ENCODE peak calls at places on chromosomes 3 and 15, in ten cellular contexts. One of them, this sample, is unnamed.

GRCh38 chr3:160477750-160478149 is 28.2 kb upstream of the TRIM59 start:
- DNase-seq in upper lobe of right lung: no peak
- DNase-seq in esophagus muscularis mucosa: no peak
- DNase-seq in endothelial cell: no peak
- DNase-seq in naive thymus-derived CD8-positive, alpha-beta T cell: no peak
- DNase-seq in HepG2: no peak
- DNase-seq in activated T-cell treated with anti-CD3 and anti-CD28 coated beads for 24 hours: no peak
- DNase-seq in fibroblast of lung: no peak
- DNase-seq in NAMALWA: no peak
- DNase-seq in GM04504: no peak
- DNase-seq in this sample: no peak

GRCh38 chr3:33385423-33385822 is 54.8 kb downstream of the UBP1 start:
- DNase-seq in upper lobe of right lung: no peak
- DNase-seq in esophagus muscularis mucosa: no peak
- DNase-seq in endothelial cell: no peak
- DNase-seq in naive thymus-derived CD8-positive, alpha-beta T cell: peak; percentile 15
- DNase-seq in HepG2: no peak
- DNase-seq in activated T-cell treated with anti-CD3 and anti-CD28 coated beads for 24 hours: peak; percentile 20
- DNase-seq in fibroblast of lung: no peak
- DNase-seq in NAMALWA: peak; percentile 37
- DNase-seq in GM04504: no peak
- DNase-seq in this sample: no peak

GRCh38 chr3:72205297-72205696 is 420.3 kb upstream of the PROK2 start:
- DNase-seq in upper lobe of right lung: no peak
- DNase-seq in esophagus muscularis mucosa: no peak
- DNase-seq in endothelial cell: no peak
- DNase-seq in naive thymus-derived CD8-positive, alpha-beta T cell: no peak
- DNase-seq in HepG2: no peak
- DNase-seq in activated T-cell treated with anti-CD3 and anti-CD28 coated beads for 24 hours: no peak
- DNase-seq in fibroblast of lung: no peak
- DNase-seq in NAMALWA: no peak
- DNase-seq in GM04504: no peak
- DNase-seq in this sample: no peak

GRCh38 chr15:66042624-66043023 is 173.3 kb downstream of the RAB11A start:
- DNase-seq in upper lobe of right lung: no peak
- DNase-seq in esophagus muscularis mucosa: no peak
- DNase-seq in endothelial cell: no peak
- DNase-seq in naive thymus-derived CD8-positive, alpha-beta T cell: no peak
- DNase-seq in HepG2: no peak
- DNase-seq in activated T-cell treated with anti-CD3 and anti-CD28 coated beads for 24 hours: no peak
- DNase-seq in fibroblast of lung: no peak
- DNase-seq in NAMALWA: no peak
- DNase-seq in GM04504: no peak
- DNase-seq in this sample: no peak

GRCh38 chr3:107488942-107489341 is 33.8 kb upstream of the BBX start:
- DNase-seq in upper lobe of right lung: no peak
- DNase-seq in esophagus muscularis mucosa: no peak
- DNase-seq in endothelial cell: no peak
- DNase-seq in naive thymus-derived CD8-positive, alpha-beta T cell: no peak
- DNase-seq in HepG2: peak; percentile 66
- DNase-seq in activated T-cell treated with anti-CD3 and anti-CD28 coated beads for 24 hours: no peak
- DNase-seq in fibroblast of lung: no peak
- DNase-seq in NAMALWA: no peak
- DNase-seq in GM04504: no peak
- DNase-seq in this sample: no peak

GRCh38 chr15:70936326-70936725 is 43.7 kb downstream of the LRRC49 start:
- DNase-seq in upper lobe of right lung: no peak
- DNase-seq in esophagus muscularis mucosa: no peak
- DNase-seq in endothelial cell: no peak
- DNase-seq in naive thymus-derived CD8-positive, alpha-beta T cell: no peak
- DNase-seq in HepG2: no peak
- DNase-seq in activated T-cell treated with anti-CD3 and anti-CD28 coated beads for 24 hours: no peak
- DNase-seq in fibroblast of lung: peak; percentile 32
- DNase-seq in NAMALWA: no peak
- DNase-seq in GM04504: no peak
- DNase-seq in this sample: no peak

GRCh38 chr3:14118400-14119165 is 6.1 kb downstream of the CHCHD4 start:
- DNase-seq in upper lobe of right lung: peak; percentile 64
- DNase-seq in esophagus muscularis mucosa: peak; percentile 62
- DNase-seq in endothelial cell: no peak
- DNase-seq in naive thymus-derived CD8-positive, alpha-beta T cell: no peak
- DNase-seq in HepG2: peak; percentile 93
- DNase-seq in activated T-cell treated with anti-CD3 and anti-CD28 coated beads for 24 hours: no peak
- DNase-seq in fibroblast of lung: peak; percentile 82
- DNase-seq in NAMALWA: no peak
- DNase-seq in GM04504: no peak
- DNase-seq in this sample: no peak

GRCh38 chr3:131386429-131386926 is 4.9 kb downstream of the NUDT16 start:
- DNase-seq in upper lobe of right lung: peak; percentile 88
- DNase-seq in esophagus muscularis mucosa: no peak
- DNase-seq in endothelial cell: no peak
- DNase-seq in naive thymus-derived CD8-positive, alpha-beta T cell: no peak
- DNase-seq in HepG2: no peak
- DNase-seq in activated T-cell treated with anti-CD3 and anti-CD28 coated beads for 24 hours: no peak
- DNase-seq in fibroblast of lung: no peak
- DNase-seq in NAMALWA: no peak
- DNase-seq in GM04504: no peak
- DNase-seq in this sample: no peak

GRCh38 chr3:123791417-123791816 is 92.7 kb downstream of the MYLK start:
- DNase-seq in upper lobe of right lung: no peak
- DNase-seq in esophagus muscularis mucosa: peak; percentile 64
- DNase-seq in endothelial cell: no peak
- DNase-seq in naive thymus-derived CD8-positive, alpha-beta T cell: no peak
- DNase-seq in HepG2: no peak
- DNase-seq in activated T-cell treated with anti-CD3 and anti-CD28 coated beads for 24 hours: no peak
- DNase-seq in fibroblast of lung: peak; percentile 95
- DNase-seq in NAMALWA: no peak
- DNase-seq in GM04504: no peak
- DNase-seq in this sample: no peak

GRCh38 chr3:47578691-47579632 is at the start of gene CSPG5:
- DNase-seq in upper lobe of right lung: peak; percentile 67
- DNase-seq in esophagus muscularis mucosa: no peak
- DNase-seq in endothelial cell: peak; percentile 35
- DNase-seq in naive thymus-derived CD8-positive, alpha-beta T cell: peak; percentile 23
- DNase-seq in HepG2: no peak
- DNase-seq in activated T-cell treated with anti-CD3 and anti-CD28 coated beads for 24 hours: no peak
- DNase-seq in fibroblast of lung: no peak
- DNase-seq in NAMALWA: no peak
- DNase-seq in GM04504: no peak
- DNase-seq in this sample: no peak

GRCh38 chr15:75348563-75349350 is 1.9 kb downstream of the NEIL1 start:
- DNase-seq in upper lobe of right lung: peak; percentile 70
- DNase-seq in esophagus muscularis mucosa: no peak
- DNase-seq in endothelial cell: no peak
- DNase-seq in naive thymus-derived CD8-positive, alpha-beta T cell: no peak
- DNase-seq in HepG2: no peak
- DNase-seq in activated T-cell treated with anti-CD3 and anti-CD28 coated beads for 24 hours: no peak
- DNase-seq in fibroblast of lung: no peak
- DNase-seq in NAMALWA: peak; percentile 38
- DNase-seq in GM04504: no peak
- DNase-seq in this sample: no peak

GRCh38 chr3:45154641-45155147 is 8.5 kb upstream of the CDCP1 start:
- DNase-seq in upper lobe of right lung: no peak
- DNase-seq in esophagus muscularis mucosa: no peak
- DNase-seq in endothelial cell: no peak
- DNase-seq in naive thymus-derived CD8-positive, alpha-beta T cell: no peak
- DNase-seq in HepG2: no peak
- DNase-seq in activated T-cell treated with anti-CD3 and anti-CD28 coated beads for 24 hours: no peak
- DNase-seq in fibroblast of lung: no peak
- DNase-seq in NAMALWA: no peak
- DNase-seq in GM04504: no peak
- DNase-seq in this sample: peak; percentile 84

GRCh38 chr3:1172642-1173041 is 79.8 kb downstream of the CNTN6 start:
- DNase-seq in upper lobe of right lung: no peak
- DNase-seq in esophagus muscularis mucosa: no peak
- DNase-seq in endothelial cell: no peak
- DNase-seq in naive thymus-derived CD8-positive, alpha-beta T cell: no peak
- DNase-seq in HepG2: no peak
- DNase-seq in activated T-cell treated with anti-CD3 and anti-CD28 coated beads for 24 hours: no peak
- DNase-seq in fibroblast of lung: no peak
- DNase-seq in NAMALWA: no peak
- DNase-seq in GM04504: no peak
- DNase-seq in this sample: no peak

GRCh38 chr3:105780114-105780513 is 88.7 kb downstream of the CBLB start:
- DNase-seq in upper lobe of right lung: no peak
- DNase-seq in esophagus muscularis mucosa: no peak
- DNase-seq in endothelial cell: no peak
- DNase-seq in naive thymus-derived CD8-positive, alpha-beta T cell: no peak
- DNase-seq in HepG2: no peak
- DNase-seq in activated T-cell treated with anti-CD3 and anti-CD28 coated beads for 24 hours: no peak
- DNase-seq in fibroblast of lung: peak; percentile 34
- DNase-seq in NAMALWA: no peak
- DNase-seq in GM04504: peak; percentile 16
- DNase-seq in this sample: no peak

GRCh38 chr3:117745516-117745915 is 1035.9 kb downstream of the TUSC7 start:
- DNase-seq in upper lobe of right lung: no peak
- DNase-seq in esophagus muscularis mucosa: no peak
- DNase-seq in endothelial cell: no peak
- DNase-seq in naive thymus-derived CD8-positive, alpha-beta T cell: no peak
- DNase-seq in HepG2: no peak
- DNase-seq in activated T-cell treated with anti-CD3 and anti-CD28 coated beads for 24 hours: no peak
- DNase-seq in fibroblast of lung: no peak
- DNase-seq in NAMALWA: no peak
- DNase-seq in GM04504: no peak
- DNase-seq in this sample: no peak

GRCh38 chr3:101377209-101377608 is 56.8 kb upstream of the IMPG2 start:
- DNase-seq in upper lobe of right lung: no peak
- DNase-seq in esophagus muscularis mucosa: no peak
- DNase-seq in endothelial cell: no peak
- DNase-seq in naive thymus-derived CD8-positive, alpha-beta T cell: no peak
- DNase-seq in HepG2: no peak
- DNase-seq in activated T-cell treated with anti-CD3 and anti-CD28 coated beads for 24 hours: no peak
- DNase-seq in fibroblast of lung: no peak
- DNase-seq in NAMALWA: no peak
- DNase-seq in GM04504: no peak
- DNase-seq in this sample: no peak

GRCh38 chr15:60704129-60704528 is 225.2 kb upstream of the ICE2 start:
- DNase-seq in upper lobe of right lung: no peak
- DNase-seq in esophagus muscularis mucosa: no peak
- DNase-seq in endothelial cell: no peak
- DNase-seq in naive thymus-derived CD8-positive, alpha-beta T cell: no peak
- DNase-seq in HepG2: no peak
- DNase-seq in activated T-cell treated with anti-CD3 and anti-CD28 coated beads for 24 hours: no peak
- DNase-seq in fibroblast of lung: no peak
- DNase-seq in NAMALWA: no peak
- DNase-seq in GM04504: no peak
- DNase-seq in this sample: no peak

GRCh38 chr3:157408499-157409149 is 28.0 kb upstream of the PTX3 start:
- DNase-seq in upper lobe of right lung: no peak
- DNase-seq in esophagus muscularis mucosa: no peak
- DNase-seq in endothelial cell: no peak
- DNase-seq in naive thymus-derived CD8-positive, alpha-beta T cell: no peak
- DNase-seq in HepG2: no peak
- DNase-seq in activated T-cell treated with anti-CD3 and anti-CD28 coated beads for 24 hours: no peak
- DNase-seq in fibroblast of lung: no peak
- DNase-seq in NAMALWA: no peak
- DNase-seq in GM04504: no peak
- DNase-seq in this sample: no peak

GRCh38 chr3:64143399-64144130 is 81.7 kb downstream of the PRICKLE2 start:
- DNase-seq in upper lobe of right lung: no peak
- DNase-seq in esophagus muscularis mucosa: no peak
- DNase-seq in endothelial cell: no peak
- DNase-seq in naive thymus-derived CD8-positive, alpha-beta T cell: no peak
- DNase-seq in HepG2: no peak
- DNase-seq in activated T-cell treated with anti-CD3 and anti-CD28 coated beads for 24 hours: no peak
- DNase-seq in fibroblast of lung: peak; percentile 71
- DNase-seq in NAMALWA: no peak
- DNase-seq in GM04504: peak; percentile 64
- DNase-seq in this sample: no peak

GRCh38 chr15:85730001-85730820 is 64.5 kb downstream of the KLHL25 start:
- DNase-seq in upper lobe of right lung: no peak
- DNase-seq in esophagus muscularis mucosa: no peak
- DNase-seq in endothelial cell: peak; percentile 36
- DNase-seq in naive thymus-derived CD8-positive, alpha-beta T cell: peak; percentile 67
- DNase-seq in HepG2: peak; percentile 53
- DNase-seq in activated T-cell treated with anti-CD3 and anti-CD28 coated beads for 24 hours: peak; percentile 38
- DNase-seq in fibroblast of lung: peak; percentile 80
- DNase-seq in NAMALWA: peak; percentile 82
- DNase-seq in GM04504: no peak
- DNase-seq in this sample: peak; percentile 35

GRCh38 chr3:143671641-143672040 is 176.6 kb downstream of the SLC9A9 start:
- DNase-seq in upper lobe of right lung: no peak
- DNase-seq in esophagus muscularis mucosa: no peak
- DNase-seq in endothelial cell: no peak
- DNase-seq in naive thymus-derived CD8-positive, alpha-beta T cell: no peak
- DNase-seq in HepG2: no peak
- DNase-seq in activated T-cell treated with anti-CD3 and anti-CD28 coated beads for 24 hours: no peak
- DNase-seq in fibroblast of lung: no peak
- DNase-seq in NAMALWA: peak; percentile 33
- DNase-seq in GM04504: no peak
- DNase-seq in this sample: no peak

GRCh38 chr3:122077293-122078234 is 22.4 kb downstream of the CD86 start:
- DNase-seq in upper lobe of right lung: no peak
- DNase-seq in esophagus muscularis mucosa: no peak
- DNase-seq in endothelial cell: no peak
- DNase-seq in naive thymus-derived CD8-positive, alpha-beta T cell: no peak
- DNase-seq in HepG2: no peak
- DNase-seq in activated T-cell treated with anti-CD3 and anti-CD28 coated beads for 24 hours: no peak
- DNase-seq in fibroblast of lung: no peak
- DNase-seq in NAMALWA: peak; percentile 85
- DNase-seq in GM04504: no peak
- DNase-seq in this sample: no peak

GRCh38 chr3:132006605-132007204 is 28.1 kb downstream of the CPNE4 start:
- DNase-seq in upper lobe of right lung: no peak
- DNase-seq in esophagus muscularis mucosa: no peak
- DNase-seq in endothelial cell: peak; percentile 62
- DNase-seq in naive thymus-derived CD8-positive, alpha-beta T cell: no peak
- DNase-seq in HepG2: peak; percentile 25
- DNase-seq in activated T-cell treated with anti-CD3 and anti-CD28 coated beads for 24 hours: no peak
- DNase-seq in fibroblast of lung: peak; percentile 43
- DNase-seq in NAMALWA: peak; percentile 68
- DNase-seq in GM04504: no peak
- DNase-seq in this sample: no peak

GRCh38 chr15:37425541-37425940 is 325.2 kb upstream of the MEIS2 start:
- DNase-seq in upper lobe of right lung: no peak
- DNase-seq in esophagus muscularis mucosa: no peak
- DNase-seq in endothelial cell: no peak
- DNase-seq in naive thymus-derived CD8-positive, alpha-beta T cell: no peak
- DNase-seq in HepG2: no peak
- DNase-seq in activated T-cell treated with anti-CD3 and anti-CD28 coated beads for 24 hours: no peak
- DNase-seq in fibroblast of lung: no peak
- DNase-seq in NAMALWA: no peak
- DNase-seq in GM04504: no peak
- DNase-seq in this sample: no peak

GRCh38 chr3:183560607-183561006 is 5.1 kb upstream of the KLHL6 start:
- DNase-seq in upper lobe of right lung: no peak
- DNase-seq in esophagus muscularis mucosa: no peak
- DNase-seq in endothelial cell: peak; percentile 17
- DNase-seq in naive thymus-derived CD8-positive, alpha-beta T cell: peak; percentile 32
- DNase-seq in HepG2: no peak
- DNase-seq in activated T-cell treated with anti-CD3 and anti-CD28 coated beads for 24 hours: no peak
- DNase-seq in fibroblast of lung: no peak
- DNase-seq in NAMALWA: peak; percentile 64
- DNase-seq in GM04504: no peak
- DNase-seq in this sample: no peak

GRCh38 chr15:77739591-77740378 is 107.1 kb upstream of the LINGO1 start:
- DNase-seq in upper lobe of right lung: no peak
- DNase-seq in esophagus muscularis mucosa: no peak
- DNase-seq in endothelial cell: no peak
- DNase-seq in naive thymus-derived CD8-positive, alpha-beta T cell: no peak
- DNase-seq in HepG2: no peak
- DNase-seq in activated T-cell treated with anti-CD3 and anti-CD28 coated beads for 24 hours: no peak
- DNase-seq in fibroblast of lung: no peak
- DNase-seq in NAMALWA: no peak
- DNase-seq in GM04504: no peak
- DNase-seq in this sample: no peak

GRCh38 chr15:66294157-66294931 is 976 bp downstream of the DIS3L start:
- DNase-seq in upper lobe of right lung: no peak
- DNase-seq in esophagus muscularis mucosa: no peak
- DNase-seq in endothelial cell: no peak
- DNase-seq in naive thymus-derived CD8-positive, alpha-beta T cell: no peak
- DNase-seq in HepG2: peak; percentile 33
- DNase-seq in activated T-cell treated with anti-CD3 and anti-CD28 coated beads for 24 hours: no peak
- DNase-seq in fibroblast of lung: peak; percentile 57
- DNase-seq in NAMALWA: peak; percentile 85
- DNase-seq in GM04504: peak; percentile 54
- DNase-seq in this sample: peak; percentile 73

GRCh38 chr3:14434541-14435151 is 32.2 kb downstream of the SLC6A6 start:
- DNase-seq in upper lobe of right lung: peak; percentile 82
- DNase-seq in esophagus muscularis mucosa: no peak
- DNase-seq in endothelial cell: no peak
- DNase-seq in naive thymus-derived CD8-positive, alpha-beta T cell: no peak
- DNase-seq in HepG2: no peak
- DNase-seq in activated T-cell treated with anti-CD3 and anti-CD28 coated beads for 24 hours: no peak
- DNase-seq in fibroblast of lung: no peak
- DNase-seq in NAMALWA: no peak
- DNase-seq in GM04504: no peak
- DNase-seq in this sample: no peak